ENCODE peak calls at places on chromosomes 13 and 19, in six cellular contexts. N is T-cell, G is ELR, F is ovary, E is HCT116, D is cardiac fibroblast. J is an unnamed sample.

GRCh38 chr13:40665061-40665753 is 1.2 kb downstream of the FOXO1 start:
- DNase-seq in N (peak), G (peak), F (peak), E (no peak), D (no peak), J (no peak)

GRCh38 chr19:50432658-50433057 is at the start of gene MYBPC2:
- DNase-seq in N (no peak), G (no peak), F (peak), E (no peak), D (peak), J (peak)

GRCh38 chr19:44735011-44735410 is 13.5 kb upstream of the BCL3 start:
- DNase-seq in N (no peak), G (peak), F (no peak), E (no peak), D (no peak), J (no peak)

GRCh38 chr13:40665754-40666057 is 735 bp downstream of the FOXO1 start:
- DNase-seq in N (peak), G (peak), F (no peak), E (no peak), D (no peak), J (no peak)

GRCh38 chr13:31909889-31910551 is 121.6 kb upstream of the FRY start:
- DNase-seq in N (peak), G (peak), F (peak), E (peak), D (peak), J (peak)

GRCh38 chr13:113864303-113864890 is 521 bp upstream of the GAS6 start:
- DNase-seq in N (no peak), G (peak), F (peak), E (no peak), D (peak), J (no peak)

GRCh38 chr19:11444059-11444458 is 8.6 kb downstream of the PRKCSH start:
- DNase-seq in N (no peak), G (no peak), F (no peak), E (no peak), D (no peak), J (no peak)

GRCh38 chr19:1270168-1270853 is 1.2 kb downstream of the CIRBP start:
- DNase-seq in N (no peak), G (no peak), F (no peak), E (no peak), D (no peak), J (no peak)

GRCh38 chr13:23074054-23074805 is 106.5 kb upstream of the SGCG start:
- DNase-seq in N (no peak), G (no peak), F (no peak), E (no peak), D (no peak), J (peak)

GRCh38 chr19:5144545-5145179 is 175.7 kb downstream of the KDM4B start:
- DNase-seq in N (no peak), G (no peak), F (no peak), E (no peak), D (no peak), J (no peak)

GRCh38 chr13:23159205-23159586 is 21.6 kb upstream of the SGCG start:
- DNase-seq in N (no peak), G (peak), F (no peak), E (no peak), D (peak), J (peak)

GRCh38 chr13:87131611-87132010 is 539.6 kb upstream of the SLITRK5 start:
- DNase-seq in N (no peak), G (no peak), F (no peak), E (no peak), D (no peak), J (no peak)

GRCh38 chr13:94479559-94480095 is at the start of gene DCT:
- DNase-seq in N (no peak), G (no peak), F (no peak), E (no peak), D (no peak), J (no peak)

GRCh38 chr19:6531163-6531955 is 533 bp downstream of the TNFSF9 start:
- DNase-seq in N (no peak), G (no peak), F (no peak), E (no peak), D (no peak), J (no peak)

GRCh38 chr19:1409204-1410005 is 2.0 kb downstream of the DAZAP1 start:
- DNase-seq in N (no peak), G (no peak), F (no peak), E (no peak), D (no peak), J (no peak)

GRCh38 chr19:2311093-2311492 is 3.1 kb upstream of the LINGO3 start:
- DNase-seq in N (no peak), G (no peak), F (no peak), E (no peak), D (no peak), J (no peak)

GRCh38 chr13:49020940-49021548 is 45.3 kb downstream of the FNDC3A start:
- DNase-seq in N (no peak), G (peak), F (no peak), E (no peak), D (peak), J (no peak)

GRCh38 chr19:1279261-1279660 is 3.9 kb downstream of the FAM174C start:
- DNase-seq in N (no peak), G (no peak), F (no peak), E (no peak), D (no peak), J (no peak)

GRCh38 chr13:110301606-110302131 is 5.3 kb downstream of the COL4A1 start:
- DNase-seq in N (no peak), G (peak), F (no peak), E (no peak), D (peak), J (no peak)

GRCh38 chr13:49436890-49437289 is 7.0 kb downstream of the CAB39L start:
- DNase-seq in N (no peak), G (peak), F (peak), E (no peak), D (peak), J (peak)

J was measured in cardiac muscle cell.